ENCODE peak calls at places on chromosomes 12 and 14, in five cellular contexts. H is GM23248, V is HCT116, X is OCI-LY7, R is hepatocyte. B is an unnamed sample.

GRCh38 chr12:26564391-26564790 is 268.6 kb downstream of the ITPR2 start:
- DNase-seq in V (no peak), R (no peak), X (no peak), H (no peak), B (no peak)

GRCh38 chr14:73180385-73180805 is 44.1 kb downstream of the PSEN1 start:
- DNase-seq in X (no peak), R (peak; percentile 49), H (peak; percentile 89), V (no peak), B (no peak)

GRCh38 chr12:89016970-89017778 is 335.1 kb downstream of the DUSP6 start:
- DNase-seq in H (peak; percentile 83), R (peak; percentile 84), X (peak; percentile 71), V (peak; percentile 76), B (peak; percentile 82)

GRCh38 chr14:99703381-99703780 is 19.3 kb downstream of the CYP46A1 start:
- DNase-seq in X (no peak), H (no peak), R (no peak), V (no peak), B (no peak)

GRCh38 chr14:59829469-59829868 is 41.1 kb downstream of the RTN1 start:
- DNase-seq in R (no peak), X (no peak), H (no peak), V (no peak), B (no peak)

GRCh38 chr12:68340404-68341270 is 8.5 kb upstream of the MDM1 start:
- DNase-seq in V (no peak), R (no peak), X (no peak), H (peak; percentile 23), B (no peak)

GRCh38 chr14:67940894-67941455 is 121.4 kb downstream of the RAD51B start:
- DNase-seq in R (no peak), V (no peak), X (no peak), H (peak; percentile 73), B (no peak)

GRCh38 chr14:33509927-33510535 is 440.8 kb downstream of the EGLN3 start:
- DNase-seq in V (no peak), R (no peak), H (peak; percentile 81), X (no peak), B (no peak)

GRCh38 chr12:85781751-85782150 is 54.5 kb downstream of the RASSF9 start:
- DNase-seq in H (no peak), R (no peak), X (no peak), V (no peak), B (no peak)

GRCh38 chr12:120640840-120641833 is 711 bp downstream of the CABP1 start:
- DNase-seq in R (peak; percentile 81), V (no peak), X (peak; percentile 29), H (peak; percentile 73), B (peak; percentile 47)

GRCh38 chr14:94601961-94602391 is 10.2 kb upstream of the SERPINA3 start:
- DNase-seq in H (peak; percentile 96), R (peak; percentile 72), X (no peak), V (peak; percentile 27), B (no peak)

GRCh38 chr12:103800252-103800771 is 40.7 kb downstream of the NT5DC3 start:
- DNase-seq in V (no peak), X (no peak), H (peak; percentile 56), R (peak; percentile 72), B (no peak)

GRCh38 chr14:71021347-71022014 is 114.2 kb downstream of the PCNX1 start:
- DNase-seq in H (peak; percentile 78), X (no peak), R (no peak), V (peak; percentile 8), B (no peak)
- TF ChIP-seq EZH2phosphoT487 in H (peak; percentile 79), X (no peak), R (no peak), V (no peak), B (no peak)

DNA sequence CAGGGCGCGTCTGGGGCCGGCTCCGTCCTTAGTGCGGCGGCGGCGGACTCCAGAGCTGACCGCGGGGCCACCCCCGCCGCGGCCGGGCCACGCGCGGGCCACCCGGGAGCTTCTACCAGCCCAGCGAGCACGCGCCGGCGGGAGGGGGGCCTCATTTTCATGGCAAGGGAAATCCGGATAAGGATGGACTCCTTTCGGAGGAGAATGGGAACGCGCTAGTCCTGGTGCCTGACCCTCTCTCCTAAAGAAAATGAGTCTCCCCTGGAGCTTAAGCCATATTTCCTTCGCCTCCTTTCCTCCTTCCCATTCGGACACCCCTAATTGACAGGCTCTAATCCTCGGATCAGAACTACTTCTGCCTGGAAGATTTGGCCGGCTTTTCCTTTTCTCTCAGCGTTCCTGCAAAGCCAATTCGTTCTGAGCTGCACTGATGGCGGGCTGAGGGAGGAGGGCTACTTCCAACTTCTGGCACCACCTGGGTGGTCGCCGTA is 81.8 kb upstream of the HMGA2 start:
- DNase-seq in X (no peak), V (no peak), H (peak; percentile 68), R (peak; percentile 56), B (no peak)
- TF ChIP-seq EZH2phosphoT487 in X (no peak), V (no peak), H (no peak), R (no peak), B (no peak)

GRCh38 chr14:91373591-91374245 is 43.9 kb downstream of the CCDC88C start:
- DNase-seq in H (no peak), X (peak; percentile 74), V (no peak), R (no peak), B (peak; percentile 80)
- TF ChIP-seq EZH2phosphoT487 in H (no peak), X (no peak), V (no peak), R (no peak), B (no peak)

GRCh38 chr12:94208433-94208921 is 60.1 kb downstream of the PLXNC1 start:
- DNase-seq in H (no peak), V (no peak), R (no peak), X (peak; percentile 22), B (peak; percentile 83)
- TF ChIP-seq EZH2phosphoT487 in H (no peak), V (no peak), R (no peak), X (no peak), B (no peak)

DNA sequence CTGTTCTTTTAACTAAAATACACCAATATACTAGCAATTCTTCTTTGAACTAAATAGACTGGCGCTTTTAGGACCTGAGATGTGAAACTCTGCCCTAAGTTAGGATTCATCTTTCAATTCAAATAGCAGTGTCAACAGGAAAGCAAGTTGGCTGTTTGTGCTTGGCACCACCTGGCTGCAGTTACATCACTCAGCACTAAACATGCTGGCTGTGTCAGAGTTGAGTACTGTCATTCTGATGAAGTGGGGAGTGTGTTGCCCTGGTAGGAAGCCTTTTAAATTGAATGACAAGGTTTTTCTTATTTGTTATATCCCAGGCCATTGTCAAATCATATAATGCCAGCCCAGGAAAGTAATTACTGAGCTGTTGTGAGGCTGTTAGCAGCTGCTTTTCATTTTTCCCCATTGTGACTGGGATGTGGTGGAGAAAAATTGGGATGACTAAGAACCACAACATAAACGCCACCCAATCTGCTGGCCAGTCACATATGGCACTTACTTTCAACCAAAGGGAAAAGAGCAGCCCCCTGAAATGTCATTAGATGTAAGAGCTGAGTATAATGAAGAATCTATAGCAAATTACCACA is 106.5 kb upstream of the PRKD1 start:
- DNase-seq in X (no peak), V (no peak), R (no peak), H (peak; percentile 42), B (no peak)
- TF ChIP-seq EZH2phosphoT487 in X (no peak), V (no peak), R (no peak), H (no peak), B (no peak)